ENCODE peak calls at places on chromosome 21, in four cellular contexts. N is sigmoid colon; X is activated CD4-positive, CD25-positive, alpha-beta regulatory T cell treated with anti-CD3 and anti-CD28 coated beads, Interleukin-2, amount 50 U/mL, for 16 hours; J is astrocyte of the spinal cord. V is an unnamed sample.

GRCh38 chr21:45048026-45048698 is 26.2 kb upstream of the ADARB1 start:
- DNase-seq in J (no peak), N (no peak), X (no peak), V (peak)

GRCh38 chr21:34762761-34763160 is 94.0 kb downstream of the CLIC6 start:
- DNase-seq in X (no peak), N (no peak), J (peak), V (no peak)

GRCh38 chr21:15735409-15735808 is 5.6 kb downstream of the USP25 start:
- DNase-seq in X (no peak), J (no peak), N (no peak), V (no peak)

GRCh38 chr21:37459575-37459974 is 93.0 kb downstream of the DYRK1A start:
- DNase-seq in N (no peak), J (peak), X (no peak), V (no peak)

GRCh38 chr21:35394634-35395369 is 345.7 kb upstream of the RUNX1 start:
- DNase-seq in N (no peak), X (no peak), J (peak), V (no peak)

GRCh38 chr21:32184485-32184884 is 94.4 kb downstream of the MIS18A start:
- DNase-seq in X (no peak), J (no peak), N (no peak), V (no peak)

GRCh38 chr21:44509539-44509938 is 30.5 kb downstream of the KRTAP10-1 start:
- DNase-seq in J (no peak), X (no peak), N (no peak), V (no peak)

GRCh38 chr21:31557421-31557955 is 102.0 kb upstream of the SOD1 start:
- DNase-seq in X (no peak), N (no peak), J (no peak), V (no peak)

GRCh38 chr21:45613396-45613795 is 30.1 kb upstream of the PCBP3 start:
- DNase-seq in J (peak), X (no peak), N (no peak), V (peak)

GRCh38 chr21:42199488-42200463 is 19.2 kb upstream of the ABCG1 start:
- DNase-seq in J (peak), X (no peak), N (no peak), V (no peak)

GRCh38 chr21:36038701-36039497 is 21.4 kb downstream of the SETD4 start:
- DNase-seq in N (no peak), X (no peak), J (no peak), V (peak)

GRCh38 chr21:29342394-29342957 is 43.8 kb downstream of the BACH1 start:
- DNase-seq in N (peak), J (peak), X (no peak), V (no peak)

GRCh38 chr21:38804617-38805281 is 980 bp upstream of the ETS2 start:
- DNase-seq in N (peak), X (no peak), J (peak), V (peak)

GRCh38 chr21:36918291-36918690 is 48.2 kb downstream of the HLCS start:
- DNase-seq in X (no peak), J (no peak), N (no peak), V (no peak)

GRCh38 chr21:45458281-45459170 is 53.6 kb downstream of the COL18A1 start:
- DNase-seq in X (no peak), J (no peak), N (no peak), V (no peak)

GRCh38 chr21:21818898-21819297 is 820.7 kb downstream of the NCAM2 start:
- DNase-seq in N (no peak), J (no peak), X (no peak), V (no peak)

GRCh38 chr21:31173881-31174555 is 135.7 kb upstream of the KRTAP19-8 start:
- DNase-seq in N (no peak), X (peak), J (no peak), V (no peak)

GRCh38 chr21:43345746-43346409 is 81.1 kb downstream of the SIK1 start:
- DNase-seq in N (no peak), J (peak), X (no peak), V (no peak)

GRCh38 chr21:45017376-45017960 is 56.9 kb upstream of the ADARB1 start:
- DNase-seq in X (no peak), J (no peak), N (no peak), V (peak)

GRCh38 chr21:45374826-45375455 is 30.0 kb upstream of the COL18A1 start:
- DNase-seq in N (no peak), X (no peak), J (no peak), V (peak)

GRCh38 chr21:35400233-35400939 is 351.3 kb upstream of the RUNX1 start:
- DNase-seq in J (peak), X (no peak), N (no peak), V (no peak)

GRCh38 chr21:34261841-34262832 is 101.7 kb upstream of the KCNE2 start:
- DNase-seq in J (no peak), X (no peak), N (no peak), V (no peak)